ENCODE peak calls at places on chromosome 18, in four cellular contexts. O is Peyer's patch, S is IMR-90, J is A549. X is an unnamed sample.

GRCh38 chr18:23143871-23144270 is 8.6 kb downstream of the CABLES1 start:
- DNase-seq in J (no peak), O (no peak), S (no peak), X (no peak)

GRCh38 chr18:25005602-25006375 is 346.2 kb downstream of the ZNF521 start:
- DNase-seq in J (no peak), O (no peak), S (peak; percentile 49), X (no peak)

GRCh38 chr18:22170421-22171262 is 1.3 kb downstream of the GATA6 start:
- DNase-seq in O (no peak), S (peak; percentile 75), J (peak; percentile 15), X (no peak)

GRCh38 chr18:9708057-9708881 is at the start of gene RAB31:
- DNase-seq in J (peak; percentile 44), O (peak; percentile 54), S (peak; percentile 72), X (no peak)

GRCh38 chr18:26711806-26712205 is 153.7 kb downstream of the AQP4 start:
- DNase-seq in J (no peak), S (no peak), O (no peak), X (no peak)

GRCh38 chr18:50788284-50788683 is 31.5 kb downstream of the MRO start:
- DNase-seq in J (no peak), S (no peak), O (no peak), X (no peak)

GRCh38 chr18:48543228-48543627 is 4.4 kb downstream of the CTIF start:
- DNase-seq in S (no peak), O (no peak), J (no peak), X (no peak)

GRCh38 chr18:24271381-24272331 is 126.0 kb downstream of the OSBPL1A start:
- DNase-seq in O (no peak), S (peak; percentile 72), J (peak; percentile 56), X (no peak)

GRCh38 chr18:369224-370010 is 101.6 kb upstream of the THOC1 start:
- DNase-seq in J (no peak), S (peak; percentile 32), O (no peak), X (no peak)

GRCh38 chr18:9417081-9417841 is 58.1 kb upstream of the RALBP1 start:
- DNase-seq in S (peak; percentile 56), O (no peak), J (no peak), X (no peak)

GRCh38 chr18:48539406-48540328 is 836 bp downstream of the CTIF start:
- DNase-seq in O (peak; percentile 18), J (peak; percentile 8), S (peak; percentile 59), X (no peak)

GRCh38 chr18:49030138-49030537 is 79.4 kb upstream of the SMAD7 start:
- DNase-seq in S (no peak), J (no peak), O (peak; percentile 12), X (no peak)

GRCh38 chr18:5746844-5747243 is 148.5 kb downstream of the TMEM200C start:
- DNase-seq in O (no peak), J (no peak), S (no peak), X (no peak)

GRCh38 chr18:46768166-46768921 is 11.5 kb upstream of the ST8SIA5 start:
- DNase-seq in S (no peak), J (no peak), O (no peak), X (no peak)

GRCh38 chr18:12335503-12335902 is 27.5 kb downstream of the TUBB6 start:
- DNase-seq in J (no peak), S (no peak), O (no peak), X (no peak)

GRCh38 chr18:36490907-36491306 is 193.4 kb downstream of the FHOD3 start:
- DNase-seq in J (no peak), O (no peak), S (no peak), X (no peak)

GRCh38 chr18:63540131-63540530 is 2.0 kb upstream of the SERPINB12 start:
- DNase-seq in O (no peak), S (peak; percentile 46), J (no peak), X (no peak)

GRCh38 chr18:5995626-5996025 is 100.3 kb upstream of the TMEM200C start:
- DNase-seq in O (no peak), S (no peak), J (no peak), X (no peak)

GRCh38 chr18:51028201-51028805 is 1.7 kb upstream of the SMAD4 start:
- DNase-seq in O (no peak), J (no peak), S (peak; percentile 50), X (no peak)

GRCh38 chr18:59180150-59180845 is 39.7 kb upstream of the GRP start:
- DNase-seq in J (no peak), O (no peak), S (peak; percentile 62), X (no peak)

GRCh38 chr18:10973579-10974260 is 175.6 kb downstream of the PIEZO2 start:
- DNase-seq in O (no peak), S (peak; percentile 34), J (peak; percentile 5), X (no peak)

GRCh38 chr18:36309436-36310391 is 12.2 kb downstream of the FHOD3 start:
- DNase-seq in S (peak; percentile 98), O (no peak), J (peak; percentile 42), X (no peak)

GRCh38 chr18:49041677-49042570 is 91.2 kb upstream of the SMAD7 start:
- DNase-seq in S (peak; percentile 56), J (no peak), O (peak; percentile 52), X (peak; percentile 41)

GRCh38 chr18:5456577-5457466 is 87.0 kb downstream of the EPB41L3 start:
- DNase-seq in J (no peak), S (peak; percentile 62), O (no peak), X (no peak)

GRCh38 chr18:26252411-26252810 is 26.2 kb downstream of the TAF4B start:
- DNase-seq in J (no peak), O (no peak), S (no peak), X (no peak)

GRCh38 chr18:38487521-38487920 is 921.9 kb upstream of the CELF4 start:
- DNase-seq in J (no peak), S (no peak), O (no peak), X (no peak)

GRCh38 chr18:48419268-48420022 is 10.3 kb upstream of the ZBTB7C start:
- DNase-seq in J (no peak), S (no peak), O (no peak), X (no peak)

GRCh38 chr18:49561377-49562193 is at the start of gene LIPG:
- DNase-seq in S (peak; percentile 50), O (no peak), J (peak; percentile 36), X (no peak)

GRCh38 chr18:26483633-26484032 is 64.7 kb downstream of the KCTD1 start:
- DNase-seq in J (no peak), O (no peak), S (no peak), X (no peak)

GRCh38 chr18:3649559-3650426 is 199.8 kb downstream of the TGIF1 start:
- DNase-seq in J (peak; percentile 51), O (no peak), S (peak; percentile 83), X (no peak)
- H3K27ac ChIP-seq in J (peak overlapping the region; percentile 99), O (no peak overlapping the region), S (peak overlapping the region; percentile 91), X (no peak overlapping the region)

DNA sequence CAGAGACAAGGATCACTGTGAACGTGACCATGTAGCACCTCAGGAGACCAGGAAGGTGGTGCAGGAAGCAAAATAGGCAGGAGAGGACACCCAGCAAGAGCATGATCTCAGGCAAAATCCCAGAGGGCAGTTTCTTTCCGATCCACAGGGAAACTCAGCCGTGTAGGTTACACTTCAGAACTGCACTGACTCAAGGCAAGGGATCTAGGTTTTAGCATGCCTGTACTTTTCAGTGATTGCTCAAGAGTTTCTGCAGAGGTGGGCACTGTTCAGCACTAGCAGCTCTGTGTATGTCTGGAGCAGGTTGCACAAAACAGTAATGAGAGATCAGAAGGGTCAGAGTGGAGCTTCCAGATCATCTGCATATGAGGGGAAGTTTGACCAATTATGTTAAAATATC is 116.7 kb upstream of the RNF152 start:
- DNase-seq in S (no peak), O (no peak), J (no peak), X (no peak)
- H3K9me3 ChIP-seq in S (peaks cover 8% of the 10 kb centered on the region), O (no peaks in the 10 kb centered on the region), J (no peaks in the 10 kb centered on the region), X (no peaks in the 10 kb centered on the region)

DNA sequence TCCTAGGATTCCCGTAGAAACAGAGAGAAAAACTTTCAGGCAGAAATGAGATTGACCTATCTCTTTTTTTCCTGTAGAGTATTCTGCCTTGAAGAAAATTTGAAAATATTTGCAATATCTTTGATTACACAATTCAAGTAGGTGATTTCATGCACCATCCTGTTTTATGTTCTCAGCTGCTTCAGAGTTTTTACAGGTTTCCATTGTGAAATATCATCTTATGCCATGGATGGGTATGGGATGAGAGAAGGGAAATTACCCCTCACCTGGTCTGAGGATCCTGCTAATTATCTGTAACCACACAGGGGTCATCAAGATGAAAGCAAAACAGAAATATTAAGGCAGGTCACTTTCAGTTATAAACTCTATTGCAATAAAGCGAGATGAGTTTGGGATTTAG is 264.8 kb downstream of the TXNL1 start:
- DNase-seq in S (no peak), O (no peak), J (no peak), X (no peak)
- H3K27ac ChIP-seq in S (no peak overlapping the region), O (no peak overlapping the region), J (peak overlapping the region; percentile 74), X (no peak overlapping the region)

DNA sequence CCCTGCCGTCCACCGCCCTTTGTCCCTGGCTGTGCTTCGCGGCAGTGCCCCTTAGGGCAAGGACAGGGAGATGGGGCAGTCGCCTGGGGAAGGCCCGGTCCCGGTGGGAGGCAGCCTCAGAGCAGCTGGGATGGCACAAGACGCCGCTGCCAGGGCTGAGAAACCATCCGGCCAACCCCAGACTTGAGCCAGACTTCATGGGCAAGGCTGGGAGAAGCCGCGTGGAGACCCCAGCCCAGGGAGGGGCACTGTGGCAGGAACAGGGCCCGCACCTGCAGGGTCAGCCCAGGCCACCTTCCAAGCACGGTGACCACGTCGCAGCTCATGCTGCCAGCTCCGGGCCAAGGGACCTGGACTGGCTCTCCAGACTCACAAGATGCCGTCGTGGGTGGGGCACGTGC is 84.0 kb downstream of the NFATC1 start:
- DNase-seq in O (no peak), J (no peak), S (no peak), X (no peak)
- H3K9me3 ChIP-seq in O (no peaks in the 10 kb centered on the region), J (no peaks in the 10 kb centered on the region), S (peaks cover 7% of the 10 kb centered on the region), X (no peaks in the 10 kb centered on the region)

GRCh38 chr18:77068321-77068841 is 64.2 kb downstream of the MBP start:
- DNase-seq in J (no peak), O (peak; percentile 85), S (peak; percentile 75), X (no peak)
- H3K27ac ChIP-seq in J (peak overlapping the region; percentile 95), O (peak overlapping the region; percentile 73), S (peak overlapping the region; percentile 64), X (peak overlapping the region; percentile 56)

GRCh38 chr18:2654105-2654827 is 1.3 kb upstream of the SMCHD1 start:
- DNase-seq in J (no peak), O (no peak), S (peak; percentile 3), X (no peak)
- H3K9me3 ChIP-seq in J (no peaks in the 10 kb centered on the region), O (no peaks in the 10 kb centered on the region), S (no peaks in the 10 kb centered on the region), X (no peaks in the 10 kb centered on the region)

GRCh38 chr18:35051978-35052377 is 10.8 kb downstream of the MAPRE2 start:
- DNase-seq in O (no peak), J (no peak), S (no peak), X (no peak)
- H3K27ac ChIP-seq in O (no peak overlapping the region), J (no peak overlapping the region), S (no peak overlapping the region), X (no peak overlapping the region)

GRCh38 chr18:74314759-74315463 is 728 bp upstream of the C18orf63 start:
- DNase-seq in O (no peak), S (no peak), J (no peak), X (no peak)
- H3K9me3 ChIP-seq in O (no peaks in the 10 kb centered on the region), S (no peaks in the 10 kb centered on the region), J (no peaks in the 10 kb centered on the region), X (no peaks in the 10 kb centered on the region)